ENCODE peak calls at places on chromosomes 5 and 9, in ten cellular contexts. G, Q, A, Z, J, T, M, F, X and W are unnamed samples.

GRCh38 chr9:131204285-131204684 is 72.0 kb downstream of the FAM78A start:
- DNase-seq in T (no peak), J (no peak), A (no peak), G (no peak), M (no peak), F (no peak), Q (no peak), Z (no peak), X (no peak), W (no peak)

GRCh38 chr5:122940890-122941289 is 95.5 kb downstream of the SNX24 start:
- DNase-seq in G (no peak), A (no peak), T (no peak), Q (no peak), F (no peak), M (no peak), X (no peak), J (no peak), Z (no peak), W (no peak)

GRCh38 chr5:59039003-59039295 is 456.1 kb downstream of the RAB3C start:
- DNase-seq in Z (no peak), M (no peak), T (peak), F (no peak), X (no peak), J (no peak), Q (no peak), G (peak), A (peak), W (no peak)

GRCh38 chr9:134130503-134131375 is 5.1 kb upstream of the WDR5 start:
- DNase-seq in F (peak), G (peak), M (peak), J (no peak), T (no peak), Z (peak), X (peak), A (peak), Q (peak), W (no peak)

GRCh38 chr5:56328753-56329560 is 95.8 kb upstream of the ANKRD55 start:
- DNase-seq in G (no peak), J (no peak), Z (peak), F (no peak), A (peak), M (no peak), Q (no peak), T (peak), X (peak), W (no peak)

GRCh38 chr5:167208911-167209310 is 1082.5 kb upstream of the WWC1 start:
- DNase-seq in T (peak), M (no peak), X (peak), Q (no peak), F (no peak), A (no peak), G (no peak), J (no peak), Z (peak), W (no peak)

GRCh38 chr9:136943291-136944093 is 1.0 kb downstream of the FBXW5 start:
- DNase-seq in T (peak), A (peak), F (no peak), G (no peak), Q (no peak), X (peak), J (no peak), M (no peak), Z (no peak), W (peak)

GRCh38 chr9:12923472-12924009 is 148.7 kb downstream of the LURAP1L start:
- DNase-seq in J (no peak), G (peak), Q (peak), M (no peak), X (no peak), F (peak), Z (peak), T (peak), A (peak), W (no peak)

GRCh38 chr9:82188817-82189216 is 200.2 kb downstream of the SPATA31D1 start:
- DNase-seq in M (no peak), Q (no peak), T (no peak), Z (no peak), F (no peak), X (no peak), A (no peak), J (no peak), G (no peak), W (no peak)

GRCh38 chr5:56681346-56681745 is 134.0 kb upstream of the MAP3K1 start:
- DNase-seq in M (no peak), J (no peak), G (no peak), Q (no peak), T (peak), A (peak), X (no peak), Z (no peak), F (no peak), W (no peak)

GRCh38 chr9:19155106-19155999 is 28.1 kb upstream of the PLIN2 start:
- DNase-seq in G (no peak), M (no peak), A (no peak), J (no peak), F (no peak), X (no peak), Z (no peak), T (no peak), Q (no peak), W (no peak)